ENCODE peak calls at places on chromosomes 3 and 15, in four cellular contexts. J is GM12878, V is HepG2, E is K562. F is an unnamed sample.

GRCh38 chr3:38548154-38548931 is 52.2 kb downstream of the EXOG start:
- DNase-seq in V (no peak), J (no peak), E (no peak), F (no peak)

GRCh38 chr3:157999246-157999645 is 107.0 kb downstream of the SHOX2 start:
- DNase-seq in E (no peak), J (no peak), V (no peak), F (no peak)

GRCh38 chr3:89270201-89270600 is 162.8 kb downstream of the EPHA3 start:
- DNase-seq in J (no peak), V (no peak), E (no peak), F (no peak)

GRCh38 chr3:28777806-28778475 is 429.3 kb upstream of the AZI2 start:
- DNase-seq in J (no peak), E (no peak), V (no peak), F (no peak)

GRCh38 chr3:173823911-173824460 is 426.4 kb downstream of the NLGN1 start:
- DNase-seq in E (no peak), J (no peak), V (no peak), F (no peak)

GRCh38 chr15:63121382-63122001 is at the start of gene LACTB:
- DNase-seq in J (peak), V (peak), E (peak), F (peak)

GRCh38 chr3:113287818-113288648 is 76.7 kb downstream of the BOC start:
- DNase-seq in V (peak), E (peak), J (no peak), F (peak)

GRCh38 chr15:38389924-38390542 is 63.9 kb upstream of the FAM98B start:
- DNase-seq in V (peak), E (peak), J (peak), F (peak)

GRCh38 chr3:39531681-39532080 is 64.2 kb downstream of the MOBP start:
- DNase-seq in V (peak), J (no peak), E (no peak), F (no peak)

GRCh38 chr3:123039178-123039577 is 11.6 kb upstream of the SEMA5B start:
- DNase-seq in V (no peak), E (no peak), J (no peak), F (no peak)

GRCh38 chr15:78983146-78983918 is 38.5 kb upstream of the CTSH start:
- DNase-seq in V (no peak), J (no peak), E (no peak), F (no peak)

GRCh38 chr3:194884649-194885315 is 199.1 kb downstream of the FAM43A start:
- DNase-seq in J (no peak), E (no peak), V (no peak), F (no peak)

GRCh38 chr3:185999221-185999620 is 61.4 kb upstream of the TRA2B start:
- DNase-seq in V (no peak), J (no peak), E (no peak), F (no peak)

GRCh38 chr3:30370681-30371271 is 235.6 kb upstream of the TGFBR2 start:
- DNase-seq in E (no peak), V (peak), J (no peak), F (no peak)

GRCh38 chr15:76401285-76401684 is 64.7 kb downstream of the ISL2 start:
- DNase-seq in E (no peak), J (no peak), V (no peak), F (no peak)

DNA sequence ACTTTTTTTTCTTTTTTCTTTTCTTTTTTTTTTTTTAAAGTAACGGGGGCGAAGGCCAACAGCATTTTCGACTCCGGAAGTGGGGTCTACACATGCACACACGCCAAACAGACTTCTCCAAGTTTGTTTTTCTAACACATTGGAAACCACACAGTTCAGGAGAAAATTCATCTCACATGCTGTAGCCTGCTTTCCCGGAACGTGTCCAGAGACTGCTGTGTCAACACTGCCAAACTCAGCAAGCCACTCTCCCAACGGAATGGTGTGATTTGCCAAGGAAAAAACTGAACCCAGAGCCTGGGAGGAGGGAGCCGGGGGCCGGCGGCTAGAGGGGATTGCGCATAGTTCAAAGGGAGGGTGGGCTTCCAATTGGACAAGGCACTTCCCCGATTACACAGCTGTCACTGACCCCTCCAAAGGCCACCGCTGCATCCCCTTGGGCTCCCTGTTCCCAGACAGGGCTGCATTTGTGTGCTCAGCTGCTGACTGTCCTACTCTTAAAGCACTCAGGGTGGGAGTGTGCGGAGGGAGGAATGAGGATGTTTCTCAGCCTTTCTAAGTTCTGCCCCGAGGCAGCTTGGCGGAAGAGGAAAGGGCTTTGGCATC is 256.1 kb downstream of the ZNF621 start:
- DNase-seq in V (no peak), E (no peak), J (no peak), F (no peak)
- TF ChIP-seq FOXK2 in V (no peak), E (no peak), J (no peak), F (no peak)

GRCh38 chr15:89864958-89865739 is 28.6 kb downstream of the AP3S2 start:
- DNase-seq in J (no peak), E (no peak), V (no peak), F (no peak)
- TF ChIP-seq FOXK2 in J (no peak), E (no peak), V (no peak), F (no peak)

DNA sequence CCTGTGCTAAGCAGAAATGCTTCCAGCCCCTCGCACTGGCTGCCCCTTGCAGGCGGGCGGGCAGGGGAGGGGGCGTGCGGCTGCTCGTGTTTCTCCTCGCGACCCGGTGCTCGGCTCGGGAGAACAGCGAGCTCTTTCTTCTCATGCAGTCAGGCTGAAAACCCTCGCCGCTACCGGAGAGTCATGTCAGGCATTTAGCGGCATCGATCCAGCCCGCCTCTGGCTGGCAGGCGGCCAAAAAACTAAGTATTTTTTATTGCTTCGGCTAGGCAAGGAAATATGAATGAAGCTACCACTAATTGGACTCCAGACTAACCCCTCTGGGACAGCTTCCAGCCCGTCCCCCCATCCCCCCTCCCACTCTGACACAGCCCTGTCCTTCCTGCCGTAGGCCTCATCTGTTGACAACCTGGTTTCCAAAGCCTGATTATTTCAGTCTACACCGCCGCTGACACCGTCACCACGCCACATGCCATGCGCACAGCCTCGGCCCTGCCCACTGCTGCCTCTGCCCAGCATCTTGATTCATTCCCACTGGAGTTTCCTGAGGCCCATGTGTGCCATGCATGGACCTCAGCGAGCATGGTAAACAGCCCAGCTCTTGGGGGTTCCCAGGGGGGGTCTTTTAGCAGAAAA is 35.3 kb downstream of the TLE3 start:
- DNase-seq in E (no peak), V (no peak), J (no peak), F (peak)
- TF ChIP-seq FOXK2 in E (no peak), V (no peak), J (no peak), F (no peak)

DNA sequence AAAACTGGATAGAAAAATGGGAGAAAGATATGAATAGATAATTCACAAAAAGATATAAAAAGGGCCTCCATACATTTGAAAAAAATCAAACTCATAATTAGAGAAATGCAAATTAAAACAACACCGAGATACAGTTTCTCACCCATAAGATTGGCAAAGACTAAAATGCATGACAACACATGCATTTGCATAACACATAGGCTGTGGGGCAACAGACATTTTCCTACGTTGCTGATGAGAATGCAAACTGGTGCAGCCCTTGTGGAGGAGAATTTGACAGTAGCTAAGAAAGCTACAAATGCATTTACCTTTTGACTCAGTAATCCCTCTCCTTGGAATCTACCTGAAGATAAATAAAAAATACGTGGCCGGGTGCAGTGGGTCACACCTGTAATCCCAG is 11.4 kb upstream of the CAND2 start:
- DNase-seq in V (no peak), J (no peak), E (no peak), F (no peak)
- TF ChIP-seq FOXK2 in V (no peak), J (no peak), E (no peak), F (no peak)

DNA sequence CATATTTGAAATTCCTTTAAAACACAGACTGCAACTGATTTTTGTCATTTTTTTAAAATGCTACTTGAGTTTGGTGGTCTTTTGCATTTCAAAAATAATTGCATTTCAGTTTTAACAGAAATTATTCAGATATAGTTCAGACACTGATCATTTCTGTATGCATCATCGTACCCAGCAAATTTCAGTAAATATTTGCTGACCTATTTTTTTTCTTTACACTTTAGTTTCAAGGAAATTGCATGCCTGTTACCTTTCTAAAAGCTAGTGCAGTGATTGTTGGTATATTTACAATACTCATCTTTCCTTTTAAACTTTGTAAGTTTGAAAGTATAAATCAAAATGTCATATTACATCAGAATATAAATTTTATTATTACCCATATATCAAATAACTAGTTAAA is 32.4 kb downstream of the ALCAM start:
- DNase-seq in E (no peak), J (no peak), V (no peak), F (no peak)
- TF ChIP-seq FOXK2 in E (no peak), J (no peak), V (no peak), F (no peak)

GRCh38 chr15:65286704-65287514 is at the start of gene PARP16:
- DNase-seq in V (peak), J (peak), E (peak), F (peak)

GRCh38 chr15:65285291-65286068 is 1.2 kb downstream of the PARP16 start:
- DNase-seq in E (peak), V (no peak), J (no peak), F (no peak)

GRCh38 chr15:65286069-65286703 is 497 bp downstream of the PARP16 start:
- DNase-seq in E (no peak), V (peak), J (no peak), F (peak)

GRCh38 chr15:65289261-65289854 is 2.7 kb upstream of the PARP16 start:
- DNase-seq in J (no peak), E (no peak), V (no peak), F (no peak)

GRCh38 chr15:65287515-65287845 is 797 bp upstream of the PARP16 start:
- DNase-seq in V (no peak), E (peak), J (no peak), F (no peak)
- TF ChIP-seq FOXK2 in V (no peak), E (no peak), J (no peak), F (no peak)

DNA sequence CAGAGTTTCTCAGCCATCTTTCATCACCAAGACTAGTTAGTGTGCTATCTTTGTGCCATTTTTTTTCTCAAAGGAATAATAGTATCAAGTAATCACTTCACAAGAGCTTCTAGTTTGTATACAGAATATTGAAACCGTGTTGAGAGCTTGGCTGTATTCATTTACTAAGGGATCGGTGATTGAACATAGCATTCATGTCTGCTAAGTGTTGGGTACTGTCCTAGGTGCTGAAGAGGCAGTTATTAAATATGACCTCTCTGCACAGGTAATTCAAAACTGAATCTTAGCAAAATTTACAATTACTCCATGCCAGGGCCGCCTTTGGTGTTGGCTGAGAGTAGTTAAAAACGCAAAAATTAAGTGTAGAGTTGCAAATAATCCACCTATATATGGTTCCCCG is 355.3 kb upstream of the RORA start:
- DNase-seq in V (no peak), E (no peak), J (no peak), F (no peak)
- TF ChIP-seq FOXK2 in V (no peak), E (no peak), J (no peak), F (no peak)